ENCODE peak calls at places on chromosomes 2 and 18, in eight cellular contexts. One of them, this sample, is unnamed.

GRCh38 chr2:100178864-100179263 is 36.5 kb upstream of the AFF3 start:
- DNase-seq in astrocyte: no peak
- DNase-seq in stimulated activated CD4-positive, alpha-beta T cell treated with anti-CD3 and anti-CD28 coated beads, Interleukin-15, amount 100 ng/mL, for 1 hour: no peak
- DNase-seq in effector memory CD4-positive, alpha-beta T cell: no peak
- DNase-seq in H54: no peak
- DNase-seq in activated naive CD4-positive, alpha-beta T cell treated with anti-CD3 and anti-CD28 coated beads, Interleukin-2, amount 50 U/mL, for 72 hours: no peak
- DNase-seq in NCI-H774: no peak
- DNase-seq in RWPE1: no peak
- DNase-seq in this sample: no peak

GRCh38 chr2:128320609-128321420 is 2.1 kb upstream of the HS6ST1 start:
- DNase-seq in H54: no peak
- DNase-seq in stimulated activated CD4-positive, alpha-beta T cell treated with anti-CD3 and anti-CD28 coated beads, Interleukin-15, amount 100 ng/mL, for 1 hour: no peak
- DNase-seq in RWPE1: no peak
- DNase-seq in astrocyte: no peak
- DNase-seq in activated naive CD4-positive, alpha-beta T cell treated with anti-CD3 and anti-CD28 coated beads, Interleukin-2, amount 50 U/mL, for 72 hours: peak; percentile 53
- DNase-seq in effector memory CD4-positive, alpha-beta T cell: no peak
- DNase-seq in NCI-H774: no peak
- DNase-seq in this sample: no peak

GRCh38 chr18:67144342-67144741 is 372.2 kb downstream of the DSEL start:
- DNase-seq in astrocyte: no peak
- DNase-seq in effector memory CD4-positive, alpha-beta T cell: no peak
- DNase-seq in H54: no peak
- DNase-seq in NCI-H774: peak; percentile 18
- DNase-seq in stimulated activated CD4-positive, alpha-beta T cell treated with anti-CD3 and anti-CD28 coated beads, Interleukin-15, amount 100 ng/mL, for 1 hour: no peak
- DNase-seq in RWPE1: no peak
- DNase-seq in activated naive CD4-positive, alpha-beta T cell treated with anti-CD3 and anti-CD28 coated beads, Interleukin-2, amount 50 U/mL, for 72 hours: no peak
- DNase-seq in this sample: no peak

GRCh38 chr18:12352188-12352587 is 24.8 kb downstream of the AFG3L2 start:
- DNase-seq in RWPE1: no peak
- DNase-seq in stimulated activated CD4-positive, alpha-beta T cell treated with anti-CD3 and anti-CD28 coated beads, Interleukin-15, amount 100 ng/mL, for 1 hour: no peak
- DNase-seq in effector memory CD4-positive, alpha-beta T cell: no peak
- DNase-seq in NCI-H774: no peak
- DNase-seq in activated naive CD4-positive, alpha-beta T cell treated with anti-CD3 and anti-CD28 coated beads, Interleukin-2, amount 50 U/mL, for 72 hours: no peak
- DNase-seq in H54: no peak
- DNase-seq in astrocyte: no peak
- DNase-seq in this sample: no peak

GRCh38 chr2:188291617-188292445 is at the start of gene GULP1:
- DNase-seq in activated naive CD4-positive, alpha-beta T cell treated with anti-CD3 and anti-CD28 coated beads, Interleukin-2, amount 50 U/mL, for 72 hours: no peak
- DNase-seq in stimulated activated CD4-positive, alpha-beta T cell treated with anti-CD3 and anti-CD28 coated beads, Interleukin-15, amount 100 ng/mL, for 1 hour: no peak
- DNase-seq in NCI-H774: peak; percentile 66
- DNase-seq in H54: peak; percentile 31
- DNase-seq in effector memory CD4-positive, alpha-beta T cell: no peak
- DNase-seq in astrocyte: peak; percentile 65
- DNase-seq in RWPE1: peak; percentile 59
- DNase-seq in this sample: peak; percentile 79

GRCh38 chr2:28166956-28167355 is 225.7 kb upstream of the FOSL2 start:
- DNase-seq in activated naive CD4-positive, alpha-beta T cell treated with anti-CD3 and anti-CD28 coated beads, Interleukin-2, amount 50 U/mL, for 72 hours: no peak
- DNase-seq in RWPE1: peak; percentile 64
- DNase-seq in stimulated activated CD4-positive, alpha-beta T cell treated with anti-CD3 and anti-CD28 coated beads, Interleukin-15, amount 100 ng/mL, for 1 hour: no peak
- DNase-seq in effector memory CD4-positive, alpha-beta T cell: no peak
- DNase-seq in astrocyte: peak; percentile 59
- DNase-seq in H54: peak; percentile 23
- DNase-seq in NCI-H774: no peak
- DNase-seq in this sample: no peak

GRCh38 chr2:10658914-10659257 is 30.9 kb downstream of the NOL10 start:
- DNase-seq in H54: no peak
- DNase-seq in activated naive CD4-positive, alpha-beta T cell treated with anti-CD3 and anti-CD28 coated beads, Interleukin-2, amount 50 U/mL, for 72 hours: no peak
- DNase-seq in RWPE1: no peak
- DNase-seq in effector memory CD4-positive, alpha-beta T cell: no peak
- DNase-seq in astrocyte: peak; percentile 48
- DNase-seq in NCI-H774: no peak
- DNase-seq in stimulated activated CD4-positive, alpha-beta T cell treated with anti-CD3 and anti-CD28 coated beads, Interleukin-15, amount 100 ng/mL, for 1 hour: no peak
- DNase-seq in this sample: no peak

GRCh38 chr18:23462876-23463275 is 9.8 kb downstream of the RIOK3 start:
- DNase-seq in effector memory CD4-positive, alpha-beta T cell: no peak
- DNase-seq in RWPE1: no peak
- DNase-seq in NCI-H774: no peak
- DNase-seq in astrocyte: no peak
- DNase-seq in activated naive CD4-positive, alpha-beta T cell treated with anti-CD3 and anti-CD28 coated beads, Interleukin-2, amount 50 U/mL, for 72 hours: no peak
- DNase-seq in H54: no peak
- DNase-seq in stimulated activated CD4-positive, alpha-beta T cell treated with anti-CD3 and anti-CD28 coated beads, Interleukin-15, amount 100 ng/mL, for 1 hour: no peak
- DNase-seq in this sample: no peak

GRCh38 chr2:81093031-81093430 is 788.5 kb upstream of the LRRTM1 start:
- DNase-seq in astrocyte: no peak
- DNase-seq in NCI-H774: no peak
- DNase-seq in activated naive CD4-positive, alpha-beta T cell treated with anti-CD3 and anti-CD28 coated beads, Interleukin-2, amount 50 U/mL, for 72 hours: no peak
- DNase-seq in H54: no peak
- DNase-seq in RWPE1: no peak
- DNase-seq in stimulated activated CD4-positive, alpha-beta T cell treated with anti-CD3 and anti-CD28 coated beads, Interleukin-15, amount 100 ng/mL, for 1 hour: no peak
- DNase-seq in effector memory CD4-positive, alpha-beta T cell: no peak
- DNase-seq in this sample: no peak

GRCh38 chr2:236164201-236164982 is 3.8 kb downstream of the GBX2 start:
- DNase-seq in RWPE1: no peak
- DNase-seq in H54: no peak
- DNase-seq in NCI-H774: no peak
- DNase-seq in stimulated activated CD4-positive, alpha-beta T cell treated with anti-CD3 and anti-CD28 coated beads, Interleukin-15, amount 100 ng/mL, for 1 hour: no peak
- DNase-seq in activated naive CD4-positive, alpha-beta T cell treated with anti-CD3 and anti-CD28 coated beads, Interleukin-2, amount 50 U/mL, for 72 hours: no peak
- DNase-seq in effector memory CD4-positive, alpha-beta T cell: no peak
- DNase-seq in astrocyte: no peak
- DNase-seq in this sample: peak; percentile 32

GRCh38 chr18:68472701-68473295 is 242.1 kb downstream of the TMX3 start:
- DNase-seq in RWPE1: no peak
- DNase-seq in NCI-H774: no peak
- DNase-seq in effector memory CD4-positive, alpha-beta T cell: no peak
- DNase-seq in astrocyte: no peak
- DNase-seq in stimulated activated CD4-positive, alpha-beta T cell treated with anti-CD3 and anti-CD28 coated beads, Interleukin-15, amount 100 ng/mL, for 1 hour: no peak
- DNase-seq in H54: no peak
- DNase-seq in activated naive CD4-positive, alpha-beta T cell treated with anti-CD3 and anti-CD28 coated beads, Interleukin-2, amount 50 U/mL, for 72 hours: no peak
- DNase-seq in this sample: no peak

GRCh38 chr2:101981484-101981883 is 10.3 kb upstream of the IL1R2 start:
- DNase-seq in RWPE1: no peak
- DNase-seq in activated naive CD4-positive, alpha-beta T cell treated with anti-CD3 and anti-CD28 coated beads, Interleukin-2, amount 50 U/mL, for 72 hours: no peak
- DNase-seq in stimulated activated CD4-positive, alpha-beta T cell treated with anti-CD3 and anti-CD28 coated beads, Interleukin-15, amount 100 ng/mL, for 1 hour: no peak
- DNase-seq in astrocyte: no peak
- DNase-seq in effector memory CD4-positive, alpha-beta T cell: no peak
- DNase-seq in NCI-H774: no peak
- DNase-seq in H54: no peak
- DNase-seq in this sample: no peak

GRCh38 chr2:179427065-179427464 is 162.4 kb upstream of the SESTD1 start:
- DNase-seq in astrocyte: no peak
- DNase-seq in activated naive CD4-positive, alpha-beta T cell treated with anti-CD3 and anti-CD28 coated beads, Interleukin-2, amount 50 U/mL, for 72 hours: no peak
- DNase-seq in H54: no peak
- DNase-seq in RWPE1: no peak
- DNase-seq in effector memory CD4-positive, alpha-beta T cell: no peak
- DNase-seq in stimulated activated CD4-positive, alpha-beta T cell treated with anti-CD3 and anti-CD28 coated beads, Interleukin-15, amount 100 ng/mL, for 1 hour: no peak
- DNase-seq in NCI-H774: no peak
- DNase-seq in this sample: no peak

GRCh38 chr2:72678036-72678435 is 147.8 kb downstream of the EXOC6B start:
- DNase-seq in activated naive CD4-positive, alpha-beta T cell treated with anti-CD3 and anti-CD28 coated beads, Interleukin-2, amount 50 U/mL, for 72 hours: no peak
- DNase-seq in astrocyte: no peak
- DNase-seq in effector memory CD4-positive, alpha-beta T cell: no peak
- DNase-seq in NCI-H774: no peak
- DNase-seq in H54: no peak
- DNase-seq in RWPE1: no peak
- DNase-seq in stimulated activated CD4-positive, alpha-beta T cell treated with anti-CD3 and anti-CD28 coated beads, Interleukin-15, amount 100 ng/mL, for 1 hour: no peak
- DNase-seq in this sample: no peak

GRCh38 chr2:25707927-25708326 is 34.5 kb upstream of the DTNB start:
- DNase-seq in effector memory CD4-positive, alpha-beta T cell: no peak
- DNase-seq in activated naive CD4-positive, alpha-beta T cell treated with anti-CD3 and anti-CD28 coated beads, Interleukin-2, amount 50 U/mL, for 72 hours: no peak
- DNase-seq in NCI-H774: no peak
- DNase-seq in H54: no peak
- DNase-seq in stimulated activated CD4-positive, alpha-beta T cell treated with anti-CD3 and anti-CD28 coated beads, Interleukin-15, amount 100 ng/mL, for 1 hour: no peak
- DNase-seq in astrocyte: no peak
- DNase-seq in RWPE1: no peak
- DNase-seq in this sample: no peak

GRCh38 chr18:26418225-26418624 is 130.1 kb downstream of the KCTD1 start:
- DNase-seq in RWPE1: no peak
- DNase-seq in effector memory CD4-positive, alpha-beta T cell: no peak
- DNase-seq in stimulated activated CD4-positive, alpha-beta T cell treated with anti-CD3 and anti-CD28 coated beads, Interleukin-15, amount 100 ng/mL, for 1 hour: no peak
- DNase-seq in NCI-H774: no peak
- DNase-seq in astrocyte: no peak
- DNase-seq in activated naive CD4-positive, alpha-beta T cell treated with anti-CD3 and anti-CD28 coated beads, Interleukin-2, amount 50 U/mL, for 72 hours: no peak
- DNase-seq in H54: no peak
- DNase-seq in this sample: no peak

GRCh38 chr2:239319261-239319661 is 81.6 kb downstream of the HDAC4 start:
- DNase-seq in H54: peak; percentile 23
- DNase-seq in RWPE1: no peak
- DNase-seq in effector memory CD4-positive, alpha-beta T cell: no peak
- DNase-seq in stimulated activated CD4-positive, alpha-beta T cell treated with anti-CD3 and anti-CD28 coated beads, Interleukin-15, amount 100 ng/mL, for 1 hour: no peak
- DNase-seq in NCI-H774: no peak
- DNase-seq in activated naive CD4-positive, alpha-beta T cell treated with anti-CD3 and anti-CD28 coated beads, Interleukin-2, amount 50 U/mL, for 72 hours: no peak
- DNase-seq in astrocyte: no peak
- DNase-seq in this sample: peak; percentile 38

GRCh38 chr18:54528942-54529376 is 62.1 kb upstream of the DYNAP start:
- DNase-seq in H54: no peak
- DNase-seq in activated naive CD4-positive, alpha-beta T cell treated with anti-CD3 and anti-CD28 coated beads, Interleukin-2, amount 50 U/mL, for 72 hours: no peak
- DNase-seq in astrocyte: no peak
- DNase-seq in stimulated activated CD4-positive, alpha-beta T cell treated with anti-CD3 and anti-CD28 coated beads, Interleukin-15, amount 100 ng/mL, for 1 hour: no peak
- DNase-seq in NCI-H774: no peak
- DNase-seq in RWPE1: no peak
- DNase-seq in effector memory CD4-positive, alpha-beta T cell: no peak
- DNase-seq in this sample: no peak

GRCh38 chr2:42010743-42011298 is 37.0 kb upstream of the PKDCC start:
- DNase-seq in stimulated activated CD4-positive, alpha-beta T cell treated with anti-CD3 and anti-CD28 coated beads, Interleukin-15, amount 100 ng/mL, for 1 hour: no peak
- DNase-seq in NCI-H774: no peak
- DNase-seq in RWPE1: no peak
- DNase-seq in effector memory CD4-positive, alpha-beta T cell: no peak
- DNase-seq in astrocyte: peak; percentile 88
- DNase-seq in activated naive CD4-positive, alpha-beta T cell treated with anti-CD3 and anti-CD28 coated beads, Interleukin-2, amount 50 U/mL, for 72 hours: no peak
- DNase-seq in H54: peak; percentile 58
- DNase-seq in this sample: peak; percentile 75

GRCh38 chr2:68124321-68124720 is 33.4 kb upstream of the PNO1 start:
- DNase-seq in H54: no peak
- DNase-seq in stimulated activated CD4-positive, alpha-beta T cell treated with anti-CD3 and anti-CD28 coated beads, Interleukin-15, amount 100 ng/mL, for 1 hour: no peak
- DNase-seq in NCI-H774: no peak
- DNase-seq in effector memory CD4-positive, alpha-beta T cell: no peak
- DNase-seq in astrocyte: peak; percentile 7
- DNase-seq in activated naive CD4-positive, alpha-beta T cell treated with anti-CD3 and anti-CD28 coated beads, Interleukin-2, amount 50 U/mL, for 72 hours: no peak
- DNase-seq in RWPE1: no peak
- DNase-seq in this sample: no peak

GRCh38 chr18:26575865-26576217 is 27.5 kb upstream of the KCTD1 start:
- DNase-seq in RWPE1: no peak
- DNase-seq in astrocyte: no peak
- DNase-seq in stimulated activated CD4-positive, alpha-beta T cell treated with anti-CD3 and anti-CD28 coated beads, Interleukin-15, amount 100 ng/mL, for 1 hour: no peak
- DNase-seq in H54: no peak
- DNase-seq in NCI-H774: no peak
- DNase-seq in activated naive CD4-positive, alpha-beta T cell treated with anti-CD3 and anti-CD28 coated beads, Interleukin-2, amount 50 U/mL, for 72 hours: no peak
- DNase-seq in effector memory CD4-positive, alpha-beta T cell: no peak
- DNase-seq in this sample: no peak

GRCh38 chr2:168107322-168107721 is 140.1 kb downstream of the STK39 start:
- DNase-seq in activated naive CD4-positive, alpha-beta T cell treated with anti-CD3 and anti-CD28 coated beads, Interleukin-2, amount 50 U/mL, for 72 hours: no peak
- DNase-seq in effector memory CD4-positive, alpha-beta T cell: no peak
- DNase-seq in stimulated activated CD4-positive, alpha-beta T cell treated with anti-CD3 and anti-CD28 coated beads, Interleukin-15, amount 100 ng/mL, for 1 hour: no peak
- DNase-seq in RWPE1: no peak
- DNase-seq in astrocyte: no peak
- DNase-seq in NCI-H774: no peak
- DNase-seq in H54: no peak
- DNase-seq in this sample: no peak

GRCh38 chr2:222689322-222689721 is 17.9 kb downstream of the MOGAT1 start:
- DNase-seq in H54: no peak
- DNase-seq in astrocyte: no peak
- DNase-seq in NCI-H774: no peak
- DNase-seq in effector memory CD4-positive, alpha-beta T cell: no peak
- DNase-seq in RWPE1: no peak
- DNase-seq in stimulated activated CD4-positive, alpha-beta T cell treated with anti-CD3 and anti-CD28 coated beads, Interleukin-15, amount 100 ng/mL, for 1 hour: no peak
- DNase-seq in activated naive CD4-positive, alpha-beta T cell treated with anti-CD3 and anti-CD28 coated beads, Interleukin-2, amount 50 U/mL, for 72 hours: no peak
- DNase-seq in this sample: no peak

GRCh38 chr2:61125123-61125710 is 36.8 kb upstream of the C2orf74 start:
- DNase-seq in stimulated activated CD4-positive, alpha-beta T cell treated with anti-CD3 and anti-CD28 coated beads, Interleukin-15, amount 100 ng/mL, for 1 hour: no peak
- DNase-seq in astrocyte: no peak
- DNase-seq in activated naive CD4-positive, alpha-beta T cell treated with anti-CD3 and anti-CD28 coated beads, Interleukin-2, amount 50 U/mL, for 72 hours: no peak
- DNase-seq in NCI-H774: no peak
- DNase-seq in H54: no peak
- DNase-seq in RWPE1: no peak
- DNase-seq in effector memory CD4-positive, alpha-beta T cell: no peak
- DNase-seq in this sample: no peak